ENCODE peak calls at places on chromosome 18, in eight cellular contexts. N, B, O, U, C, J, K and M are unnamed samples.

GRCh38 chr18:37567061-37567993 is 1.7 kb upstream of the CELF4 start:
- DNase-seq in U (no peak), N (no peak), B (no peak), C (no peak), J (no peak), K (no peak), O (no peak), M (peak; percentile 38)

GRCh38 chr18:12637901-12638633 is 19.8 kb downstream of the SPIRE1 start:
- DNase-seq in C (peak; percentile 40), J (no peak), N (no peak), K (peak; percentile 40), O (no peak), U (peak; percentile 69), B (no peak), M (no peak)

GRCh38 chr18:3015203-3015590 is 2.3 kb upstream of the LPIN2 start:
- DNase-seq in N (no peak), O (no peak), C (peak; percentile 54), B (no peak), U (peak; percentile 84), J (no peak), K (peak; percentile 98), M (no peak)

GRCh38 chr18:44715841-44716240 is 35.2 kb downstream of the SETBP1 start:
- DNase-seq in K (no peak), C (no peak), B (no peak), J (no peak), O (no peak), N (no peak), U (no peak), M (no peak)

GRCh38 chr18:384897-385296 is 115.6 kb downstream of the COLEC12 start:
- DNase-seq in U (no peak), O (no peak), J (no peak), B (no peak), N (no peak), K (no peak), C (no peak), M (no peak)

GRCh38 chr18:73733376-73733775 is 414.3 kb downstream of the FBXO15 start:
- DNase-seq in O (no peak), K (no peak), B (no peak), N (no peak), J (no peak), U (peak; percentile 18), C (no peak), M (no peak)

GRCh38 chr18:34695300-34695699 is 14.8 kb upstream of the DTNA start:
- DNase-seq in B (no peak), C (peak; percentile 30), K (no peak), O (no peak), U (no peak), N (no peak), J (no peak), M (no peak)

GRCh38 chr18:75752864-75753263 is 325.4 kb upstream of the SMIM21 start:
- DNase-seq in C (no peak), U (no peak), N (no peak), K (no peak), B (peak; percentile 19), J (no peak), O (no peak), M (no peak)

GRCh38 chr18:69085933-69086332 is 288.1 kb downstream of the CCDC102B start:
- DNase-seq in B (no peak), J (no peak), K (no peak), U (no peak), N (no peak), C (no peak), O (no peak), M (no peak)

GRCh38 chr18:50507120-50507590 is 52.7 kb upstream of the MAPK4 start:
- DNase-seq in C (peak; percentile 13), O (peak; percentile 62), J (peak; percentile 75), N (no peak), B (peak; percentile 29), K (no peak), U (no peak), M (peak; percentile 23)
- TF ChIP-seq CTCF in C (peak; percentile 99), O (peak; percentile 76), J (no peak), N (peak; percentile 22), B (no peak), K (peak; percentile 65), U (peak; percentile 21), M (peak; percentile 50)

DNA sequence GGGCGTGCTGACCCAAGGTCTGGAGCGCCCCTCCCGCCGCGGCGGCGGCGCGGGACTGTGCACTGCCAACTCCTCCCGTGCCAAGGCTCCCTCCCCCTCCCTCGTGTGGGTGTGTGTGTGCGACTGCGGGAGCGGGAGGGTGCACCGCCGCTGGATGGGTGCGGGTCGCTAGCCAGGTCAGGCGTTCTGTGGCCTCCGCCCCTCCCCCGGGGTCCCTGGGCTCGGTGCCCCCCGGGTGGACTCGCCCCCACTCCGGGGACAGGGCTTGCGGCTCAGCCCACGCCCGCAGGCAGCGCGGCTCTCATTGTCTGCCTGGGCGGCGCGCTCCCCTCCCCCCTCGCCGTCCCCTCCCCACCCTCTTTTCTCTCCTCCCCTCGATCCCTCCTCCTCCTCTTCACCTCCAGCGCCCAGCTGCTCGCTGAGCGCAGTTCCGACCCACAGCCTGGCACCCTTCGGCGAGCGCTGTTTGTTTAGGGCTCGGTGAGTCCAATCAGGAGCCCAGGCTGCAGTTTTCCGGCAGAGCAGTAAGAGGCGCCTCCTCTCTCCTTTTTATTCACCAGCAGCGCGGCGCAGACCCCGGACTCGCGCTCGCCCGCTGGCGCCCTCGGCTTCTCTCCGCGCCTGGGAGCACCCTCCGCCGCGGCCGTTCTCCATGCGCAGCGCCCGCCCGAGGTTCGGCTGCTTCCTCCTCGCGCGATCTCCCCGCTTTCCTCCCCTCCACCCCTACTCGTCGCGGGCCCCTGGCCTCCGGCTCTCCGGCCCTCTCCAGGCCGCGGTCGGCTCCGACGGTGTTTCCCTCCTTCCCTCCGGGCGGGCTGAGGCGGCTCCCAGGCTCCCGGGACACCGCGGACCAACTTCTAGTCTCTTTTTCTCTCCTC is at the start of gene GATA6:
- DNase-seq in U (peak; percentile 91), N (peak; percentile 93), B (peak; percentile 55), K (peak; percentile 77), J (peak; percentile 84), C (peak; percentile 85), O (peak; percentile 96), M (peak; percentile 76)
- TF ChIP-seq CTCF in U (peak; percentile 65), N (peak; percentile 21), B (no peak), K (peak; percentile 45), J (no peak), C (peak; percentile 69), O (peak; percentile 50), M (peak; percentile 18)

DNA sequence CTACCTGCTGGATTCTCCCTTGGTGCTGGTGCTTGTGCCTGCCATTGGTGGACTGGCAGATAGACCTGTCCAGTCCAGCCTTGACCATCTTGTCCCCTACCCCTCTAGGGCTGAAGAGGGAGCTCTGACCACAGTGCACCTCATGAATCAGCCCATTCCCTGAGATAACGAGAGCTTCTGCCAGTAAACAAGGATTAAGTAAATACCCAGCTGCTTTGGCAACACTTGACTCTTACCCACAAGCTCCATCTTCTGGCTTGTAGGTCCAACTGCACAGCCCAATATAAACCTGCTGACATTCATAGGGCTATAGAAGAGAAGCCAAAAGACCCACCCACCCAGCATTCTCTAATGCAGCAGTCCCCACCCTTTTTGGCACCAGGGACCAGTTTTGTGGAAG is 186.4 kb downstream of the PIK3C3 start:
- DNase-seq in J (no peak), K (no peak), C (no peak), U (peak; percentile 2), N (no peak), B (no peak), O (no peak), M (no peak)
- TF ChIP-seq CTCF in J (no peak), K (no peak), C (no peak), U (no peak), N (no peak), B (no peak), O (peak; percentile 20), M (no peak)

DNA sequence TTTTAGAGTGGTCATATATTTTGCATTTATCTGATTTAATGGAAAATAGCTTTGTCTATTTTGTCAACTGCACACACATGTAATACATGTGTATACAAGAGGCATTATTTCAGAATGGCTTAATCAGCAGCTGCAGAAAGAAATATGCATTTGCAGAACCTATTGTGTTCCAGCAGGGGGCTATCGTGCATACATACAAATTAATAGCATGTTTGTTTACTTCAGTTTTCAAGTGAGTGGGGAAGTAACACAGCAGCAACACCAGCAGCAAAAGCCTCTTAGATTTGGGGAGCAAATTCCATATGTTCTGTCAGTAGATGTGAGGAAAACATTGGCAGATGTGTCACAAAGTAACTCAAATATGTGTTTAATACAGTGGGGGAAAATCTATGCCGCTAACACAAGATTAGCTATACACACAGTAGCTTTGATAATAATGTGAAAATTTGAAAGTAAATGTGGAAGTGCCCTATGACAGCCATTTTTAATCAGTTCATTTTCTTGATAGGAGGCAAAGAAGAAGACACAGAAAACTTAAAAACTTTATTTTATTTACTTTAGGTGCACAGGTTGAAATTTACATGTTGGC is 218.1 kb downstream of the WDR7 start:
- DNase-seq in O (no peak), N (no peak), C (peak; percentile 25), B (no peak), K (peak; percentile 56), U (peak; percentile 73), J (no peak), M (peak; percentile 11)
- TF ChIP-seq CTCF in O (peak; percentile 56), N (peak; percentile 52), C (peak; percentile 80), B (peak; percentile 7), K (peak; percentile 85), U (peak; percentile 71), J (peak; percentile 50), M (peak; percentile 55)

GRCh38 chr18:4017479-4017878 is 437.6 kb downstream of the DLGAP1 start:
- DNase-seq in N (no peak), B (no peak), U (peak; percentile 2), K (no peak), O (no peak), C (no peak), J (no peak), M (peak; percentile 32)
- TF ChIP-seq CTCF in N (no peak), B (no peak), U (no peak), K (peak; percentile 23), O (no peak), C (peak; percentile 14), J (no peak), M (no peak)

GRCh38 chr18:7205346-7205745 is 25.5 kb upstream of the LRRC30 start:
- DNase-seq in B (no peak), U (no peak), N (no peak), J (no peak), O (no peak), K (no peak), C (no peak), M (no peak)

GRCh38 chr18:7198326-7198725 is 32.6 kb upstream of the LRRC30 start:
- DNase-seq in J (no peak), O (no peak), B (no peak), C (no peak), U (no peak), N (no peak), K (no peak), M (no peak)

GRCh38 chr18:7202119-7202680 is 28.7 kb upstream of the LRRC30 start:
- DNase-seq in J (no peak), C (no peak), K (no peak), B (no peak), N (no peak), O (no peak), U (no peak), M (no peak)

GRCh38 chr18:7196421-7196820 is 34.5 kb upstream of the LRRC30 start:
- DNase-seq in N (no peak), K (no peak), B (no peak), U (no peak), C (peak; percentile 33), O (no peak), J (no peak), M (no peak)

GRCh38 chr18:7201096-7201495 is 29.8 kb upstream of the LRRC30 start:
- DNase-seq in U (no peak), C (no peak), K (no peak), J (no peak), O (no peak), N (no peak), B (no peak), M (no peak)
- TF ChIP-seq CTCF in U (no peak), C (no peak), K (no peak), J (no peak), O (no peak), N (no peak), B (no peak), M (no peak)